ENCODE peak calls at places on chromosomes 13 and 19, in seven cellular contexts. Z is WTC11, E is amygdala, S is nephron progenitor cell, C is sciatic nerve, R is mucosa of descending colon, D is brain microvascular endothelial cell. X is an unnamed sample.

GRCh38 chr13:22270881-22271280 is 600.0 kb downstream of the FGF9 start:
- DNase-seq in Z (no peak), E (no peak), S (no peak), C (no peak), R (no peak), D (no peak), X (no peak)

GRCh38 chr13:94657167-94657566 is 55.2 kb downstream of the SOX21 start:
- DNase-seq in Z (no peak), E (no peak), S (no peak), C (no peak), R (no peak), D (peak), X (no peak)

GRCh38 chr19:57708641-57709354 is at the start of gene ZNF154:
- DNase-seq in Z (peak), E (peak), S (peak), C (no peak), R (no peak), D (peak), X (no peak)

GRCh38 chr13:79481685-79482052 is 714 bp downstream of the NDFIP2 start:
- DNase-seq in Z (peak), E (no peak), S (no peak), C (no peak), R (peak), D (no peak), X (no peak)

GRCh38 chr13:98845726-98846125 is 93.3 kb upstream of the SLC15A1 start:
- DNase-seq in Z (no peak), E (no peak), S (no peak), C (no peak), R (no peak), D (no peak), X (no peak)

GRCh38 chr13:31008400-31009115 is 76.1 kb downstream of the TEX26 start:
- DNase-seq in Z (no peak), E (no peak), S (no peak), C (no peak), R (no peak), D (peak), X (no peak)

GRCh38 chr19:38034153-38034835 is 127.3 kb downstream of the SIPA1L3 start:
- DNase-seq in Z (no peak), E (no peak), S (no peak), C (no peak), R (no peak), D (peak), X (peak)

GRCh38 chr13:51934461-51935087 is 72.8 kb downstream of the CCDC70 start:
- DNase-seq in Z (no peak), E (no peak), S (no peak), C (no peak), R (no peak), D (no peak), X (no peak)

GRCh38 chr19:42628411-42629135 is 33.8 kb upstream of the CEACAM8 start:
- DNase-seq in Z (no peak), E (no peak), S (no peak), C (no peak), R (no peak), D (no peak), X (no peak)

GRCh38 chr13:21458816-21459701 is at the start of gene ZDHHC20:
- DNase-seq in Z (peak), E (peak), S (peak), C (peak), R (peak), D (peak), X (peak)

GRCh38 chr13:108877300-108877699 is 247.9 kb downstream of the MYO16 start:
- DNase-seq in Z (no peak), E (no peak), S (no peak), C (no peak), R (no peak), D (peak), X (no peak)

GRCh38 chr13:45198041-45198440 is 2.8 kb downstream of the KCTD4 start:
- DNase-seq in Z (no peak), E (no peak), S (no peak), C (no peak), R (no peak), D (no peak), X (no peak)